ENCODE peak calls at places on chromosomes 6 and 20, in four cellular contexts. One of them, this sample, is unnamed. For H3K4me1 and H3K36me3, the result is how much of the 10 kb centered on the place peaks cover.

GRCh38 chr6:10610289-10610688 is 84.1 kb downstream of the C6orf52 start:
- DNase-seq in heart right ventricle: peak
- DNase-seq in endothelial cell of umbilical vein: no peak
- DNase-seq in breast epithelium: no peak
- DNase-seq in this sample: no peak

GRCh38 chr6:15870354-15871043 is 207.7 kb upstream of the DTNBP1 start:
- DNase-seq in breast epithelium: no peak
- DNase-seq in endothelial cell of umbilical vein: peak
- DNase-seq in heart right ventricle: no peak
- DNase-seq in this sample: no peak

GRCh38 chr6:41517473-41517872 is 28.7 kb upstream of the FOXP4 start:
- DNase-seq in breast epithelium: no peak
- DNase-seq in endothelial cell of umbilical vein: no peak
- DNase-seq in heart right ventricle: no peak
- DNase-seq in this sample: no peak

GRCh38 chr20:44886276-44886671 is 769 bp downstream of the YWHAB start:
- DNase-seq in endothelial cell of umbilical vein: peak
- DNase-seq in breast epithelium: no peak
- DNase-seq in heart right ventricle: no peak
- DNase-seq in this sample: no peak

GRCh38 chr6:148974351-148974750 is 227.5 kb downstream of the UST start:
- DNase-seq in breast epithelium: no peak
- DNase-seq in heart right ventricle: no peak
- DNase-seq in endothelial cell of umbilical vein: no peak
- DNase-seq in this sample: peak

GRCh38 chr6:157806496-157807215 is 16.4 kb upstream of the SNX9 start:
- DNase-seq in endothelial cell of umbilical vein: no peak
- DNase-seq in heart right ventricle: no peak
- DNase-seq in breast epithelium: no peak
- DNase-seq in this sample: no peak

GRCh38 chr6:79082304-79082703 is 4.2 kb upstream of the PHIP start:
- DNase-seq in breast epithelium: no peak
- DNase-seq in heart right ventricle: no peak
- DNase-seq in endothelial cell of umbilical vein: no peak
- DNase-seq in this sample: no peak

GRCh38 chr6:54390362-54390761 is 82.1 kb downstream of the TINAG start:
- DNase-seq in endothelial cell of umbilical vein: peak
- DNase-seq in breast epithelium: no peak
- DNase-seq in heart right ventricle: no peak
- DNase-seq in this sample: no peak

GRCh38 chr6:112235956-112236355 is 18.4 kb downstream of the LAMA4 start:
- DNase-seq in endothelial cell of umbilical vein: peak
- DNase-seq in breast epithelium: no peak
- DNase-seq in heart right ventricle: no peak
- DNase-seq in this sample: no peak

GRCh38 chr20:38805502-38805957 is at the start of gene PPP1R16B:
- DNase-seq in breast epithelium: peak
- DNase-seq in heart right ventricle: peak
- DNase-seq in endothelial cell of umbilical vein: peak
- DNase-seq in this sample: no peak

GRCh38 chr20:38806855-38807655 is 1.6 kb downstream of the PPP1R16B start:
- DNase-seq in breast epithelium: no peak
- DNase-seq in heart right ventricle: no peak
- DNase-seq in endothelial cell of umbilical vein: peak
- DNase-seq in this sample: no peak

GRCh38 chr20:38805958-38806854 is 709 bp downstream of the PPP1R16B start:
- DNase-seq in breast epithelium: no peak
- DNase-seq in heart right ventricle: no peak
- DNase-seq in endothelial cell of umbilical vein: peak
- DNase-seq in this sample: no peak

GRCh38 chr20:38804682-38805501 is 605 bp upstream of the PPP1R16B start:
- DNase-seq in heart right ventricle: no peak
- DNase-seq in breast epithelium: peak
- DNase-seq in endothelial cell of umbilical vein: peak
- DNase-seq in this sample: no peak

GRCh38 chr20:38804243-38804642 is 1.3 kb upstream of the PPP1R16B start:
- DNase-seq in breast epithelium: no peak
- DNase-seq in heart right ventricle: no peak
- DNase-seq in endothelial cell of umbilical vein: no peak
- DNase-seq in this sample: no peak
- H3K4me3 ChIP-seq in breast epithelium: no peak
- H3K4me3 ChIP-seq in heart right ventricle: no peak
- H3K4me3 ChIP-seq in endothelial cell of umbilical vein: no peak
- H3K4me3 ChIP-seq in this sample: no peak

GRCh38 chr6:33419580-33420492 is at the start of gene SYNGAP1:
- DNase-seq in endothelial cell of umbilical vein: no peak
- DNase-seq in breast epithelium: no peak
- DNase-seq in heart right ventricle: peak
- DNase-seq in this sample: no peak
- H3K4me1 ChIP-seq in endothelial cell of umbilical vein: under half
- H3K4me1 ChIP-seq in breast epithelium: under half
- H3K4me1 ChIP-seq in heart right ventricle: half or more
- H3K4me1 ChIP-seq in this sample: half or more

GRCh38 chr6:80411486-80411885 is 305.0 kb downstream of the BCKDHB start:
- DNase-seq in breast epithelium: no peak
- DNase-seq in endothelial cell of umbilical vein: no peak
- DNase-seq in heart right ventricle: no peak
- DNase-seq in this sample: no peak
- H3K36me3 ChIP-seq in breast epithelium: under half
- H3K36me3 ChIP-seq in endothelial cell of umbilical vein: under half
- H3K36me3 ChIP-seq in heart right ventricle: under half
- H3K36me3 ChIP-seq in this sample: under half

GRCh38 chr6:152575621-152576150 is 61.5 kb downstream of the SYNE1 start:
- DNase-seq in endothelial cell of umbilical vein: no peak
- DNase-seq in heart right ventricle: no peak
- DNase-seq in breast epithelium: peak
- DNase-seq in this sample: no peak
- H3K4me3 ChIP-seq in endothelial cell of umbilical vein: no peak
- H3K4me3 ChIP-seq in heart right ventricle: no peak
- H3K4me3 ChIP-seq in breast epithelium: no peak
- H3K4me3 ChIP-seq in this sample: no peak

DNA sequence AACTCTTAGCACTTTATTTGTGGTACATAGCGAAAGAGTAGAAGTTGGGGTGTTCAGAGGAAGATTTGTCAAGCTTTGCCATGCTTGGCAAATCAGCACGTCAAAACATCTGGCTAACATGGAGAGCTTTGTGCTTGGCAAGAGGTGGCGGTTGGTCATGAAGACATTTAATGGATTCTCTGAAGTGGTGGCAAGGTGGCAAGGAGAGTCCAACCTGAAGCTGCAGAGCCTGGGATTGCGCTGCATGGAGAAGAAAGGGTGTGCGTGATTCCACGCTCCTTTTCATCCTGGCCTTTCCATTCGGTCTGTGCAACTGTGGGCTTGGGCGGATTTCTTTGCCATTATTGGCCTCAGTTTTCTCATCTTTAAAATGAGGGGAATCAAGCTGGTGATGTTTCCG is 3.1 kb downstream of the PYGB start:
- DNase-seq in heart right ventricle: no peak
- DNase-seq in endothelial cell of umbilical vein: no peak
- DNase-seq in breast epithelium: peak
- DNase-seq in this sample: no peak
- H3K4me1 ChIP-seq in heart right ventricle: half or more
- H3K4me1 ChIP-seq in endothelial cell of umbilical vein: under half
- H3K4me1 ChIP-seq in breast epithelium: under half
- H3K4me1 ChIP-seq in this sample: half or more

GRCh38 chr20:50911716-50912115 is 19.5 kb downstream of the ADNP start:
- DNase-seq in heart right ventricle: no peak
- DNase-seq in breast epithelium: no peak
- DNase-seq in endothelial cell of umbilical vein: no peak
- DNase-seq in this sample: no peak

GRCh38 chr20:50911030-50911429 is 20.2 kb downstream of the ADNP start:
- DNase-seq in heart right ventricle: no peak
- DNase-seq in endothelial cell of umbilical vein: no peak
- DNase-seq in breast epithelium: no peak
- DNase-seq in this sample: no peak

GRCh38 chr20:50913976-50914375 is 17.3 kb downstream of the ADNP start:
- DNase-seq in endothelial cell of umbilical vein: peak
- DNase-seq in breast epithelium: no peak
- DNase-seq in heart right ventricle: no peak
- DNase-seq in this sample: no peak

GRCh38 chr20:50904067-50904570 is 27.1 kb downstream of the ADNP start:
- DNase-seq in heart right ventricle: no peak
- DNase-seq in endothelial cell of umbilical vein: no peak
- DNase-seq in breast epithelium: no peak
- DNase-seq in this sample: peak

DNA sequence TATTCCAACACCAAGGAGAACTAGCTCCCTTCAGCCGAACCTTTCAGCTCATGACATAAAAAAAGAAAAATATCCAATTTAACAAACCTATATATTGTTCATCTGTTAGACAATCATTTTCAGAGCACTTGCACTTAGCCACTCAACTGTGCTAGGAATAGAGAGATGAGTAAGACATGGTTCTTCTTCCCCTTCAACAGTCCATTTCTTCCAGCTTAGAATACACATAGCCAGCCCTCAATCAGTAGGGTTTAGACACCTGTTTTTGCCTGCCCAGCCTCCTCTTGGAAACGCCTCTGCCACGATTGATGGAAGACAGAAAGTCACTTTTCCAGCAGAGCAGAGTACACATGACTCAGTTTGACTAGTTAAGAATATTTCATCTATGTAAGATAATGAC is 21.8 kb downstream of the ADNP start:
- DNase-seq in breast epithelium: no peak
- DNase-seq in endothelial cell of umbilical vein: no peak
- DNase-seq in heart right ventricle: no peak
- DNase-seq in this sample: no peak
- H3K36me3 ChIP-seq in breast epithelium: under half
- H3K36me3 ChIP-seq in endothelial cell of umbilical vein: under half
- H3K36me3 ChIP-seq in heart right ventricle: under half
- H3K36me3 ChIP-seq in this sample: under half

DNA sequence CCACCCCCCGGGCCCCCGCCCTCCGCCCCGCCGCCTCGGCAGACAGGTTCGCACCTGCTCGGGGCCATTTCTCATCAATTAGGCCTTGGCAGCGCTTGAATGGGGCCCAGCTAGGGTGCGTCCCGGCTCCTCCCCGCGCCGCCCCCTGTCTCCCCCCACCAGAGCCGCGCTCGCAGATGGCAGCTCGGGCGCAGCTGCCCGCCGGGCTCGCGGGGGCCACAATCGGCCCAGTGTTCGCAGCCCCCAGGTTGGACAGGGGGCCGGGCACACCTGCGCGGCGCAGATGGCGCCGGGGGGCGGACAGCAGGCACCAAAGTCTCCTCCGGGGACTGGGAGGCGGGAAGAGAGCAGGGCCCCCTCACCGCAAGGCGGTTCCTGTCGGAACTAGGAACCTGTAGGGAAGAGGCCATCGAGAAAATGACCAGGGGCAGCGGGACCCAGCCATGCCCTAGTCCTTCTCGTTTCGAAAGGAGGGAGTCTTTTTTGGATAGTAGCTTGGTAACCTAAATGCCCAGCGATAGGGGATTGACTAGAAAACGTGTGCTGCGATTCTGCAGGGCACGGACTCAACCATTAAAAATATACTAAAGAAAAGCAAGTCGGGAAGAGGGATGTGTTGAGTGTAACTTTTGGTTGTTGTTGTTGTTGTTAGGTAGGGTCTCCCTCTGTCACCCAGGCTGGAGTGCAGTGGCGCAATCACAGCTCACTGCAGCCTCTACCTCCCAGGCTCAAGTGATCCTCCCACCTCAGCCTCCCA is 83.1 kb upstream of the EYA2 start:
- DNase-seq in breast epithelium: no peak
- DNase-seq in heart right ventricle: no peak
- DNase-seq in endothelial cell of umbilical vein: no peak
- DNase-seq in this sample: no peak
- H3K4me3 ChIP-seq in breast epithelium: peak
- H3K4me3 ChIP-seq in heart right ventricle: no peak
- H3K4me3 ChIP-seq in endothelial cell of umbilical vein: no peak
- H3K4me3 ChIP-seq in this sample: peak

GRCh38 chr20:31568773-31569162 is 36.3 kb upstream of the ID1 start:
- DNase-seq in heart right ventricle: no peak
- DNase-seq in endothelial cell of umbilical vein: no peak
- DNase-seq in breast epithelium: no peak
- DNase-seq in this sample: no peak
- H3K4me1 ChIP-seq in heart right ventricle: under half
- H3K4me1 ChIP-seq in endothelial cell of umbilical vein: under half
- H3K4me1 ChIP-seq in breast epithelium: under half
- H3K4me1 ChIP-seq in this sample: half or more

DNA sequence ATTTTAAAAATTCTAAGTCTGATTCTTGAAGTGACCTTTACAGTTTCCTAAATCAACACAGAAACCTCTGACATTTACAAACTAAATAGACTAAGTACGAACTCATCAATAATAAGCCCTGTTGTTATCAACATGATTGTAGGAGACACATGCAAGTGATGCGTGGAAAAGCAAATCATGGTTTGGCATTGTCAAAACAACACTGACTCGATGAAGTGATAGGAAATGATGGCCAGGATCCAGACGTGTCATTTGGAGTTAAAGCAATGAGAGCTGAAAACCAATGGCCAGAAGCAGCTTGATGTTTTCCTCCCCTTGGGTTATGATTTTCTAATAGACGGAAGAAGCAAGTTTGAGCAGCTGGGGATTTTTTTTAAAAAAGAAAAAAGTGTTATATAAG is 117.4 kb upstream of the FAM184A start:
- DNase-seq in breast epithelium: no peak
- DNase-seq in heart right ventricle: no peak
- DNase-seq in endothelial cell of umbilical vein: no peak
- DNase-seq in this sample: no peak
- H3K36me3 ChIP-seq in breast epithelium: under half
- H3K36me3 ChIP-seq in heart right ventricle: under half
- H3K36me3 ChIP-seq in endothelial cell of umbilical vein: under half
- H3K36me3 ChIP-seq in this sample: under half